ENCODE peak calls at places on chromosomes 6 and 20, in four cellular contexts. One of them, this sample, is unnamed.
A peak's percentile ranks its signal among the peaks of the same experiment; 100 is the strongest.

GRCh38 chr6:14159090-14159489 is 41.5 kb downstream of the CD83 start:
- DNase-seq in IMR-90: no peak
- DNase-seq in K562: no peak
- DNase-seq in GM12878: no peak
- DNase-seq in this sample: no peak

GRCh38 chr20:62721511-62722197 is 13.0 kb downstream of the NTSR1 start:
- DNase-seq in IMR-90: no peak
- DNase-seq in K562: no peak
- DNase-seq in GM12878: no peak
- DNase-seq in this sample: no peak

GRCh38 chr6:146498309-146498708 is 45.3 kb upstream of the RAB32 start:
- DNase-seq in IMR-90: no peak
- DNase-seq in K562: no peak
- DNase-seq in GM12878: no peak
- DNase-seq in this sample: no peak

GRCh38 chr6:42404494-42404893 is 47.2 kb downstream of the TRERF1 start:
- DNase-seq in IMR-90: peak; percentile 68
- DNase-seq in K562: peak; percentile 79
- DNase-seq in GM12878: no peak
- DNase-seq in this sample: peak; percentile 53

GRCh38 chr20:51624157-51624731 is 81.7 kb upstream of the NFATC2 start:
- DNase-seq in IMR-90: peak; percentile 57
- DNase-seq in K562: peak; percentile 82
- DNase-seq in GM12878: no peak
- DNase-seq in this sample: peak; percentile 75

GRCh38 chr6:42315991-42316378 is 98.3 kb upstream of the MRPS10 start:
- DNase-seq in IMR-90: peak; percentile 99
- DNase-seq in K562: no peak
- DNase-seq in GM12878: no peak
- DNase-seq in this sample: peak; percentile 84

GRCh38 chr6:132659082-132659481 is at the start of gene TAAR1:
- DNase-seq in IMR-90: no peak
- DNase-seq in K562: no peak
- DNase-seq in GM12878: no peak
- DNase-seq in this sample: no peak

GRCh38 chr20:50842821-50843220 is 48.0 kb downstream of the BCAS4 start:
- DNase-seq in IMR-90: no peak
- DNase-seq in K562: no peak
- DNase-seq in GM12878: no peak
- DNase-seq in this sample: no peak

GRCh38 chr6:4412488-4412887 is 277.1 kb upstream of the ECI2 start:
- DNase-seq in IMR-90: no peak
- DNase-seq in K562: no peak
- DNase-seq in GM12878: no peak
- DNase-seq in this sample: no peak
- TF ChIP-seq ELK1 in IMR-90: no peak
- TF ChIP-seq ELK1 in K562: no peak
- TF ChIP-seq ELK1 in GM12878: no peak
- TF ChIP-seq ELK1 in this sample: no peak

GRCh38 chr6:159510141-159510540 is 182.9 kb downstream of the SOD2 start:
- DNase-seq in IMR-90: no peak
- DNase-seq in K562: no peak
- DNase-seq in GM12878: no peak
- DNase-seq in this sample: no peak
- TF ChIP-seq ELK1 in IMR-90: no peak
- TF ChIP-seq ELK1 in K562: no peak
- TF ChIP-seq ELK1 in GM12878: no peak
- TF ChIP-seq ELK1 in this sample: no peak

GRCh38 chr6:140091895-140092294 is 717.4 kb upstream of the CITED2 start:
- DNase-seq in IMR-90: no peak
- DNase-seq in K562: no peak
- DNase-seq in GM12878: no peak
- DNase-seq in this sample: no peak
- TF ChIP-seq ELK1 in IMR-90: no peak
- TF ChIP-seq ELK1 in K562: no peak
- TF ChIP-seq ELK1 in GM12878: no peak
- TF ChIP-seq ELK1 in this sample: no peak

GRCh38 chr20:35327074-35327976 is 35.1 kb upstream of the FAM83C start:
- DNase-seq in IMR-90: peak; percentile 46
- DNase-seq in K562: no peak
- DNase-seq in GM12878: no peak
- DNase-seq in this sample: no peak
- TF ChIP-seq ELK1 in IMR-90: no peak
- TF ChIP-seq ELK1 in K562: no peak
- TF ChIP-seq ELK1 in GM12878: no peak
- TF ChIP-seq ELK1 in this sample: no peak

GRCh38 chr6:28597217-28597835 is 71.6 kb downstream of the GPX5 start:
- DNase-seq in IMR-90: peak; percentile 68
- DNase-seq in K562: no peak
- DNase-seq in GM12878: no peak
- DNase-seq in this sample: peak; percentile 86
- TF ChIP-seq ELK1 in IMR-90: no peak
- TF ChIP-seq ELK1 in K562: no peak
- TF ChIP-seq ELK1 in GM12878: no peak
- TF ChIP-seq ELK1 in this sample: no peak

GRCh38 chr6:151380848-151381205 is 10.5 kb downstream of the ZBTB2 start:
- DNase-seq in IMR-90: no peak
- DNase-seq in K562: no peak
- DNase-seq in GM12878: no peak
- DNase-seq in this sample: no peak
- TF ChIP-seq ELK1 in IMR-90: no peak
- TF ChIP-seq ELK1 in K562: no peak
- TF ChIP-seq ELK1 in GM12878: no peak
- TF ChIP-seq ELK1 in this sample: no peak

This sample was measured in A549.